ENCODE peak calls at places on chromosome 15, in four cellular contexts. One of them, this sample, is unnamed.

GRCh38 chr15:82139823-82140268 is 94.0 kb upstream of the MEX3B start:
- DNase-seq in psoas muscle: no peak
- DNase-seq in left ventricle myocardium inferior: no peak
- DNase-seq in brain microvascular endothelial cell: peak; percentile 31
- DNase-seq in this sample: peak; percentile 74

GRCh38 chr15:68818088-68818670 is 2.5 kb downstream of the ANP32A start:
- DNase-seq in left ventricle myocardium inferior: peak; percentile 63
- DNase-seq in brain microvascular endothelial cell: peak; percentile 42
- DNase-seq in psoas muscle: peak; percentile 73
- DNase-seq in this sample: peak; percentile 63

GRCh38 chr15:92869263-92869940 is 30.7 kb upstream of the CHD2 start:
- DNase-seq in brain microvascular endothelial cell: no peak
- DNase-seq in left ventricle myocardium inferior: no peak
- DNase-seq in psoas muscle: no peak
- DNase-seq in this sample: peak; percentile 66

GRCh38 chr15:93562752-93563151 is 473.7 kb upstream of the RGMA start:
- DNase-seq in left ventricle myocardium inferior: no peak
- DNase-seq in psoas muscle: peak; percentile 37
- DNase-seq in brain microvascular endothelial cell: no peak
- DNase-seq in this sample: no peak

GRCh38 chr15:70308011-70308761 is 210.5 kb upstream of the TLE3 start:
- DNase-seq in psoas muscle: no peak
- DNase-seq in brain microvascular endothelial cell: no peak
- DNase-seq in left ventricle myocardium inferior: no peak
- DNase-seq in this sample: no peak

GRCh38 chr15:75203908-75204263 is 2.2 kb downstream of the C15orf39 start:
- DNase-seq in psoas muscle: no peak
- DNase-seq in brain microvascular endothelial cell: no peak
- DNase-seq in left ventricle myocardium inferior: no peak
- DNase-seq in this sample: no peak

GRCh38 chr15:83845230-83845629 is 191.3 kb downstream of the ADAMTSL3 start:
- DNase-seq in psoas muscle: no peak
- DNase-seq in brain microvascular endothelial cell: peak; percentile 71
- DNase-seq in left ventricle myocardium inferior: no peak
- DNase-seq in this sample: peak; percentile 94

GRCh38 chr15:98177950-98178848 is 217.7 kb downstream of the ARRDC4 start:
- DNase-seq in psoas muscle: no peak
- DNase-seq in brain microvascular endothelial cell: peak; percentile 65
- DNase-seq in left ventricle myocardium inferior: no peak
- DNase-seq in this sample: peak; percentile 53

GRCh38 chr15:37102315-37103021 is 2.1 kb upstream of the MEIS2 start:
- DNase-seq in left ventricle myocardium inferior: no peak
- DNase-seq in brain microvascular endothelial cell: no peak
- DNase-seq in psoas muscle: no peak
- DNase-seq in this sample: peak; percentile 35

GRCh38 chr15:87045741-87046140 is 966.1 kb downstream of the AGBL1 start:
- DNase-seq in brain microvascular endothelial cell: no peak
- DNase-seq in left ventricle myocardium inferior: no peak
- DNase-seq in psoas muscle: no peak
- DNase-seq in this sample: no peak

GRCh38 chr15:100082761-100083402 is 258.9 kb downstream of the ADAMTS17 start:
- DNase-seq in brain microvascular endothelial cell: no peak
- DNase-seq in left ventricle myocardium inferior: no peak
- DNase-seq in psoas muscle: no peak
- DNase-seq in this sample: no peak

GRCh38 chr15:70125605-70126004 is 27.9 kb upstream of the TLE3 start:
- DNase-seq in left ventricle myocardium inferior: no peak
- DNase-seq in psoas muscle: no peak
- DNase-seq in brain microvascular endothelial cell: no peak
- DNase-seq in this sample: no peak

GRCh38 chr15:72958634-72959033 is 93.6 kb upstream of the NEO1 start:
- DNase-seq in left ventricle myocardium inferior: no peak
- DNase-seq in psoas muscle: no peak
- DNase-seq in brain microvascular endothelial cell: no peak
- DNase-seq in this sample: no peak

GRCh38 chr15:70480196-70480856 is 283.0 kb downstream of the UACA start:
- DNase-seq in left ventricle myocardium inferior: no peak
- DNase-seq in psoas muscle: no peak
- DNase-seq in brain microvascular endothelial cell: no peak
- DNase-seq in this sample: no peak

GRCh38 chr15:63476229-63476632 is 28.2 kb upstream of the USP3 start:
- DNase-seq in brain microvascular endothelial cell: peak; percentile 97
- DNase-seq in left ventricle myocardium inferior: no peak
- DNase-seq in psoas muscle: no peak
- DNase-seq in this sample: peak; percentile 99

GRCh38 chr15:67189326-67190051 is 65.0 kb downstream of the AAGAB start:
- DNase-seq in brain microvascular endothelial cell: peak; percentile 0
- DNase-seq in psoas muscle: peak; percentile 93
- DNase-seq in left ventricle myocardium inferior: peak; percentile 92
- DNase-seq in this sample: peak; percentile 50

GRCh38 chr15:23866832-23867231 is 179.7 kb upstream of the NDN start:
- DNase-seq in brain microvascular endothelial cell: no peak
- DNase-seq in psoas muscle: no peak
- DNase-seq in left ventricle myocardium inferior: no peak
- DNase-seq in this sample: no peak

GRCh38 chr15:82239685-82240391 is 22.7 kb downstream of the EFL1 start:
- DNase-seq in psoas muscle: no peak
- DNase-seq in left ventricle myocardium inferior: no peak
- DNase-seq in brain microvascular endothelial cell: no peak
- DNase-seq in this sample: no peak

GRCh38 chr15:77830041-77830440 is 197.3 kb upstream of the LINGO1 start:
- DNase-seq in brain microvascular endothelial cell: peak; percentile 37
- DNase-seq in left ventricle myocardium inferior: no peak
- DNase-seq in psoas muscle: no peak
- DNase-seq in this sample: peak; percentile 46

GRCh38 chr15:27826411-27826810 is 272.7 kb downstream of the OCA2 start:
- DNase-seq in left ventricle myocardium inferior: no peak
- DNase-seq in psoas muscle: no peak
- DNase-seq in brain microvascular endothelial cell: no peak
- DNase-seq in this sample: no peak

GRCh38 chr15:29870495-29871151 is 48.4 kb upstream of the TJP1 start:
- DNase-seq in psoas muscle: no peak
- DNase-seq in left ventricle myocardium inferior: peak; percentile 62
- DNase-seq in brain microvascular endothelial cell: no peak
- DNase-seq in this sample: no peak

GRCh38 chr15:25766421-25766820 is 96.7 kb downstream of the ATP10A start:
- DNase-seq in left ventricle myocardium inferior: no peak
- DNase-seq in brain microvascular endothelial cell: no peak
- DNase-seq in psoas muscle: no peak
- DNase-seq in this sample: no peak

GRCh38 chr15:85646538-85647091 is 148.1 kb downstream of the KLHL25 start:
- DNase-seq in psoas muscle: no peak
- DNase-seq in brain microvascular endothelial cell: peak; percentile 56
- DNase-seq in left ventricle myocardium inferior: no peak
- DNase-seq in this sample: peak; percentile 57

GRCh38 chr15:99365232-99365631 is 114.0 kb downstream of the LRRC28 start:
- DNase-seq in psoas muscle: no peak
- DNase-seq in brain microvascular endothelial cell: no peak
- DNase-seq in left ventricle myocardium inferior: no peak
- DNase-seq in this sample: no peak

GRCh38 chr15:61613729-61614128 is 384.6 kb upstream of the RORA start:
- DNase-seq in brain microvascular endothelial cell: peak; percentile 8
- DNase-seq in left ventricle myocardium inferior: no peak
- DNase-seq in psoas muscle: no peak
- DNase-seq in this sample: no peak

GRCh38 chr15:59622289-59622688 is 10.7 kb downstream of the GCNT3 start:
- DNase-seq in psoas muscle: no peak
- DNase-seq in brain microvascular endothelial cell: peak; percentile 69
- DNase-seq in left ventricle myocardium inferior: no peak
- DNase-seq in this sample: peak; percentile 78

GRCh38 chr15:59614153-59614552 is 2.6 kb downstream of the GCNT3 start:
- DNase-seq in psoas muscle: no peak
- DNase-seq in brain microvascular endothelial cell: no peak
- DNase-seq in left ventricle myocardium inferior: no peak
- DNase-seq in this sample: no peak

GRCh38 chr15:59611277-59612260 is at the start of gene GCNT3:
- DNase-seq in left ventricle myocardium inferior: no peak
- DNase-seq in psoas muscle: no peak
- DNase-seq in brain microvascular endothelial cell: peak; percentile 23
- DNase-seq in this sample: peak; percentile 38

GRCh38 chr15:59615661-59616060 is 4.1 kb downstream of the GCNT3 start:
- DNase-seq in brain microvascular endothelial cell: no peak
- DNase-seq in psoas muscle: no peak
- DNase-seq in left ventricle myocardium inferior: no peak
- DNase-seq in this sample: no peak

GRCh38 chr15:59616390-59616789 is 4.8 kb downstream of the GCNT3 start:
- DNase-seq in left ventricle myocardium inferior: no peak
- DNase-seq in psoas muscle: no peak
- DNase-seq in brain microvascular endothelial cell: no peak
- DNase-seq in this sample: no peak
- TF ChIP-seq CTCF in left ventricle myocardium inferior: no peak
- TF ChIP-seq CTCF in psoas muscle: no peak
- TF ChIP-seq CTCF in brain microvascular endothelial cell: no peak
- TF ChIP-seq CTCF in this sample: no peak

GRCh38 chr15:38864122-38864521 is 299.5 kb upstream of the RASGRP1 start:
- DNase-seq in psoas muscle: no peak
- DNase-seq in brain microvascular endothelial cell: no peak
- DNase-seq in left ventricle myocardium inferior: no peak
- DNase-seq in this sample: peak; percentile 43
- TF ChIP-seq CTCF in psoas muscle: no peak
- TF ChIP-seq CTCF in brain microvascular endothelial cell: peak; percentile 48
- TF ChIP-seq CTCF in left ventricle myocardium inferior: no peak
- TF ChIP-seq CTCF in this sample: peak; percentile 10

GRCh38 chr15:96356494-96357455 is 26.3 kb downstream of the NR2F2 start:
- DNase-seq in left ventricle myocardium inferior: peak; percentile 82
- DNase-seq in psoas muscle: peak; percentile 80
- DNase-seq in brain microvascular endothelial cell: peak; percentile 85
- DNase-seq in this sample: peak; percentile 90

GRCh38 chr15:96353931-96354730 is 23.6 kb downstream of the NR2F2 start:
- DNase-seq in brain microvascular endothelial cell: peak; percentile 62
- DNase-seq in left ventricle myocardium inferior: peak; percentile 71
- DNase-seq in psoas muscle: peak; percentile 70
- DNase-seq in this sample: peak; percentile 72

GRCh38 chr15:96355561-96356129 is 25.1 kb downstream of the NR2F2 start:
- DNase-seq in left ventricle myocardium inferior: no peak
- DNase-seq in brain microvascular endothelial cell: no peak
- DNase-seq in psoas muscle: no peak
- DNase-seq in this sample: no peak

GRCh38 chr15:96353378-96353930 is 23.0 kb downstream of the NR2F2 start:
- DNase-seq in left ventricle myocardium inferior: no peak
- DNase-seq in psoas muscle: no peak
- DNase-seq in brain microvascular endothelial cell: peak; percentile 12
- DNase-seq in this sample: no peak

DNA sequence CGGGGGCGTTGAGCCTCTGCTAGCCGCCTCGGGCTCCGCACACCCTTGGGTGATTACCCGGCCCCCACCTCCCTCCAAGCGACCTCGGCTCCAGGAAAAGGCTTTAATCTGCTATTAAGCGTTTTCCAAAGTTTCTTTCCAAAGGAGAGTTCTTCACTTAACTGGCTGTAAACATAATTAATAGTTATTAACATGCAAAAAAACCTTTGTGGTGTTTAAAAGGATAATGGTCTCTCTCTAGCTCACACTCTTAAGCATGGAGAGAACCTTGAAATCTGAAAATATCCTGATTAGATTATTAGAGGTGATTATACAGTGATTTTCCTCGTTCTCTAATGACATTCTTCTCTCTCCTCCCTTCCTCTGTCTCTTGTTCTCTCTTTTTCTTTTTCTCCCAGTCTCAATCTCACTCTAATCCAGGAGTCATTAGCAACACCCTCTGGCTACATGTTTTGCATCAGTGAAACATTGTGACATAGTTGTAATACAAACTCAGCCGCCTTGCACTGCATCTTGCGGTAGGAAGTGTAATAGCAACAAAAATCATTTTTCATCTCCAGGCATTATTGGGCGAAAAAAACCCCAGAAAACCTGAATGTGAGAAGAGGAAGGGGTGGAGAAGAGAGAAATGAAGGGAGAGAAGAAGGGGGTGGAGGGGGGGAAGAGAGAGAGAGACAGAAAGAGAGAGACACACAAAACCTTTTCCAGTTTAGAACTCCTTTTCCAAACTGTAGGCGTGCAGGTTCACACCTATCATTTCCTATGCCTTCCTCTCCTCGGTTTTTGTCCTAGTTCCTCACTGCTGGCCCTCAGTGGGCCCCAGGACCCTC is 24.4 kb downstream of the NR2F2 start:
- DNase-seq in left ventricle myocardium inferior: no peak
- DNase-seq in psoas muscle: no peak
- DNase-seq in brain microvascular endothelial cell: peak; percentile 79
- DNase-seq in this sample: peak; percentile 91
- TF ChIP-seq CTCF in left ventricle myocardium inferior: peak; percentile 49
- TF ChIP-seq CTCF in psoas muscle: peak; percentile 6
- TF ChIP-seq CTCF in brain microvascular endothelial cell: peak; percentile 56
- TF ChIP-seq CTCF in this sample: peak; percentile 59

GRCh38 chr15:49904296-49904695 is 214.7 kb downstream of the ATP8B4 start:
- DNase-seq in brain microvascular endothelial cell: no peak
- DNase-seq in psoas muscle: no peak
- DNase-seq in left ventricle myocardium inferior: no peak
- DNase-seq in this sample: peak; percentile 42

GRCh38 chr15:49902791-49903481 is 216.1 kb downstream of the ATP8B4 start:
- DNase-seq in brain microvascular endothelial cell: peak; percentile 12
- DNase-seq in left ventricle myocardium inferior: no peak
- DNase-seq in psoas muscle: no peak
- DNase-seq in this sample: peak; percentile 92

GRCh38 chr15:49900836-49901235 is 218.2 kb downstream of the ATP8B4 start:
- DNase-seq in brain microvascular endothelial cell: no peak
- DNase-seq in left ventricle myocardium inferior: no peak
- DNase-seq in psoas muscle: no peak
- DNase-seq in this sample: no peak

GRCh38 chr15:49900036-49900435 is 219.0 kb downstream of the ATP8B4 start:
- DNase-seq in brain microvascular endothelial cell: no peak
- DNase-seq in left ventricle myocardium inferior: no peak
- DNase-seq in psoas muscle: no peak
- DNase-seq in this sample: no peak

GRCh38 chr15:49901867-49902775 is 216.9 kb downstream of the ATP8B4 start:
- DNase-seq in left ventricle myocardium inferior: no peak
- DNase-seq in brain microvascular endothelial cell: peak; percentile 34
- DNase-seq in psoas muscle: no peak
- DNase-seq in this sample: peak; percentile 78
- TF ChIP-seq CTCF in left ventricle myocardium inferior: peak; percentile 29
- TF ChIP-seq CTCF in brain microvascular endothelial cell: peak; percentile 42
- TF ChIP-seq CTCF in psoas muscle: peak; percentile 7
- TF ChIP-seq CTCF in this sample: peak; percentile 51

DNA sequence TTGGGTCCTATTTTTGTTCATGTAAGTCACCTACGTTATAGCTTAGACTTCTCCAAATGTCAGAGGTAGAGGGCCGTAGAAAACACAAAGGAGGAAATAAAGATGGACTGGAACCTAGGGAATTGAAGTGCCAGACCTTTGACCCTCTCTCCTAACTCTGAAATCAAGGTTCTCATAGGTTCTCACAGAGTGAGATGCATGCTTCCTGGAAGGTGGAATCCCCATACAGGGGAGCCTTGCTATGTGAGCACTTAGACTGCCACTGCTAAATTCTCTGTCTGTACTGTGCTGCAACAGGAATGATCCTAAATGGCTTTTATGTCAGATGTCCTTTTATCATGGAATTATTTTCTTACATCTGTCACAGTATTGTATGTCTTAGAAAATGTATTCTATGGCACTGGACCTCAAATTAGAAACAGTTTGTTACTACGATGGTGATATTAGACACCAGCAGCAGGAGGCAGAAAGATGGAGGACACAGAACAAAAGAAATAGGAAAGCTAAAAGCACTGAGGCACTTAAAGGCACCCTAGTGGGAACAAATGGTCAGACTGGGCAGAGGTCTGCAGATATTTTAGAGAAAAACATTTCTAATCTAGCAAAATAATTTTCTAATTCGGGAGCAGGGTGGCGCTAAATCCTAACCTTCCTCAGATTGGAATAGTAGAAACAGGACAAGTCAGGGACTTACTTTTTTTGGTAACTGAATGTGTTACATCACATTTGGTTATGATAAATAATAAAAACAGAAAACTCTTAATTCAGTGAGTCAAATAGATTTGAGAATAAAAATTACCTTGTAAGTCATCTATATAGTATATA is 60.2 kb upstream of the CDAN1 start:
- DNase-seq in psoas muscle: no peak
- DNase-seq in brain microvascular endothelial cell: peak; percentile 4
- DNase-seq in left ventricle myocardium inferior: no peak
- DNase-seq in this sample: peak; percentile 48
- TF ChIP-seq CTCF in psoas muscle: no peak
- TF ChIP-seq CTCF in brain microvascular endothelial cell: no peak
- TF ChIP-seq CTCF in left ventricle myocardium inferior: no peak
- TF ChIP-seq CTCF in this sample: peak; percentile 4